ENCODE peak calls at places on chromosomes 13 and 19, in seven cellular contexts. V, Y, X, G, B, T and M are unnamed samples.

GRCh38 chr13:85812282-85812681 is 13.1 kb upstream of the SLITRK6 start:
- DNase-seq in V (no peak), Y (no peak), X (no peak), G (no peak), B (no peak), T (no peak), M (no peak)

GRCh38 chr13:112842343-112842856 is 126.6 kb upstream of the MCF2L start:
- DNase-seq in V (no peak), Y (peak; percentile 80), X (no peak), G (no peak), B (no peak), T (peak; percentile 29), M (no peak)

GRCh38 chr13:23007430-23007829 is 173.3 kb upstream of the SGCG start:
- DNase-seq in V (no peak), Y (no peak), X (no peak), G (no peak), B (no peak), T (no peak), M (no peak)

GRCh38 chr19:16200038-16200775 is 2.5 kb downstream of the AP1M1 start:
- DNase-seq in V (peak; percentile 72), Y (peak; percentile 74), X (no peak), G (no peak), B (peak; percentile 75), T (peak; percentile 56), M (no peak)

GRCh38 chr19:39448271-39448670 is 2.9 kb downstream of the SUPT5H start:
- DNase-seq in V (no peak), Y (no peak), X (no peak), G (no peak), B (no peak), T (peak; percentile 39), M (no peak)

GRCh38 chr19:38165335-38165734 is 58.7 kb downstream of the DPF1 start:
- DNase-seq in V (no peak), Y (no peak), X (no peak), G (no peak), B (no peak), T (no peak), M (no peak)

GRCh38 chr19:44570984-44571684 is 41.7 kb upstream of the CEACAM20 start:
- DNase-seq in V (peak; percentile 77), Y (no peak), X (peak; percentile 86), G (peak; percentile 86), B (no peak), T (peak; percentile 91), M (peak; percentile 90)

GRCh38 chr13:46605089-46605488 is 52.1 kb downstream of the LRCH1 start:
- DNase-seq in V (no peak), Y (no peak), X (no peak), G (no peak), B (no peak), T (no peak), M (no peak)

GRCh38 chr19:9936151-9937000 is at the start of gene OLFM2:
- DNase-seq in V (no peak), Y (no peak), X (no peak), G (no peak), B (no peak), T (no peak), M (no peak)

GRCh38 chr19:55600336-55601028 is 394 bp downstream of the ZNF524 start:
- DNase-seq in V (no peak), Y (peak; percentile 83), X (no peak), G (no peak), B (no peak), T (no peak), M (no peak)

GRCh38 chr13:89375839-89376238 is 1704.7 kb downstream of the SLITRK5 start:
- DNase-seq in V (no peak), Y (no peak), X (no peak), G (no peak), B (no peak), T (peak; percentile 78), M (no peak)

GRCh38 chr13:76737526-76737925 is 148.7 kb downstream of the KCTD12 start:
- DNase-seq in V (no peak), Y (no peak), X (no peak), G (no peak), B (no peak), T (no peak), M (no peak)

GRCh38 chr13:30776661-30777060 is 41.3 kb downstream of the ALOX5AP start:
- DNase-seq in V (no peak), Y (no peak), X (no peak), G (no peak), B (no peak), T (no peak), M (no peak)

GRCh38 chr13:57739089-57739488 is 107.5 kb downstream of the PCDH17 start:
- DNase-seq in V (no peak), Y (no peak), X (no peak), G (no peak), B (no peak), T (peak; percentile 5), M (no peak)

GRCh38 chr13:81480634-81481033 is 1139.7 kb upstream of the SPRY2 start:
- DNase-seq in V (no peak), Y (no peak), X (no peak), G (no peak), B (no peak), T (no peak), M (no peak)

GRCh38 chr19:8307400-8307964 is 676 bp downstream of the CD320 start:
- DNase-seq in V (peak; percentile 59), Y (peak; percentile 66), X (peak; percentile 45), G (no peak), B (no peak), T (no peak), M (peak; percentile 75)

GRCh38 chr19:8307965-8308866 is at the start of gene CD320:
- DNase-seq in V (peak; percentile 94), Y (peak; percentile 93), X (peak; percentile 93), G (peak; percentile 84), B (peak; percentile 95), T (peak; percentile 92), M (peak; percentile 96)

GRCh38 chr19:8306235-8307054 is 1.7 kb downstream of the CD320 start:
- DNase-seq in V (peak; percentile 60), Y (peak; percentile 64), X (peak; percentile 55), G (no peak), B (peak; percentile 61), T (no peak), M (peak; percentile 73)

GRCh38 chr19:8304841-8305621 is 3.1 kb downstream of the CD320 start:
- DNase-seq in V (peak; percentile 62), Y (peak; percentile 62), X (peak; percentile 25), G (no peak), B (peak; percentile 66), T (no peak), M (peak; percentile 84)

DNA sequence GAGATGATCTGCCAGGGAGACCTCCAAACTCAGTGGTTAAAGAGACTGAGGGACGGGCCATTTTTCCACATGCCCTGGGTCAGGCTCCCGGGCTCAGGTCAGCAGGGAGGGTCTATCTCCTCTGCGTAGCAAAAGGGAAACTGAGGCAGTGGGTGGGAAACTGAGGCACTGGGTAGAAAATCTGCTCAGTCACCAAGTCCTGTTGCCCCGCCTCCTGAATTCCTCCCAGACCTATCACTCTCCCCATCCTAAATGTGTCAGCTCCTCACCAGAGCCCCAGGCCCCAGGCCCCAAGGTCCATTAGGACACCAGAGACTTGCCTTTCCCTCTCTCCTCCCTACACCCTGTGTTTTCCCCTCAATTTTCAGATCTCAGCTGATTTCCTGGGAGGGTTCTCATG is 2.4 kb downstream of the CD320 start:
- DNase-seq in V (no peak), Y (peak; percentile 28), X (peak; percentile 17), G (no peak), B (peak; percentile 40), T (no peak), M (peak; percentile 68)
- TF ChIP-seq CTCF in V (no peak), Y (no peak), X (no peak), G (no peak), B (no peak), T (no peak), M (no peak)

GRCh38 chr19:49475995-49476880 is 2.2 kb downstream of the FLT3LG start:
- DNase-seq in V (no peak), Y (peak; percentile 63), X (peak; percentile 58), G (no peak), B (no peak), T (no peak), M (no peak)
- TF ChIP-seq CTCF in V (peak; percentile 36), Y (peak; percentile 32), X (peak; percentile 36), G (no peak), B (peak; percentile 23), T (peak; percentile 46), M (peak; percentile 64)

DNA sequence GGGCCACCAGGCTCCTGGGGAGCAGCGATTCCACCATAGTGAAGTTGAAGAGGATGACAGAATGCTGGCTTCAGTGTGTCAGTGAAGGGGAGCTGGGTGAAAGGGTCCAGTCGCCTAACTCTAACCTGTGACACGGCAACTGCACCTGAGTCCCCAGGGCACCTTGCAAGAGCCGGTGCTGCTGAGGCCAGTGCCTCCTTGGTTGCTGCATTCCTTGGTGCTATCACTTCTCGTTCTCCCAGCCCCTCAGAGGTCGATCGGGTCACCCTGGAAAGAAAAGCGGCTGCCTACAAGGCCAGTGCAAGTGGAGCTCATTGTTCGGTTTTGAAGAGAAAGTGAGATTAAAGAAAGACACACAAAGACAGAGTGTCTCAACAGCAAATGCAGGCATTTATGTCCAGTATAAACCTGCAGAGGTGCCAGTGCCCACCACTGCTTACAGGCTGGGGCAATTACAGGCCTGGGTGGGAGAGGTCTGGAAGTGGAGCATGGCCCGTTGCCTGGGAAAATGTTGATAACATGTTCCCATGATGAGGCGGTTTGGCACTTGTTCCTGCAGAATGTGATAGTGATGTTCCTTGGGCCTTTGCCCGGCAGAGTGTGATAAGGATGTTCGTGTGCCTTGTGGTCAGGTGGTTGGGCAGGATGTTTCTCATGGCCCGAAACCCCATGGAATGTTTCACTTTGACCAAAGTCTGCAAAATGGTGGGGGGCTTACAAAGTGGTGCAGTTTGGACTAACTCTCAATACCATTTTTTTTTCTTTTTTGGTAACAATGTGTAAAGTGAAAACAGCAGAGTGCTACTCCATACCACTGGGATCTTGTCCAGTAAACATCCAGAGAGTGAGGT is 5.3 kb downstream of the FPR3 start:
- DNase-seq in V (no peak), Y (peak; percentile 78), X (no peak), G (no peak), B (no peak), T (peak; percentile 75), M (no peak)
- TF ChIP-seq CTCF in V (no peak), Y (no peak), X (no peak), G (no peak), B (no peak), T (no peak), M (no peak)

GRCh38 chr19:5048091-5048726 is 79.3 kb downstream of the KDM4B start:
- DNase-seq in V (peak; percentile 89), Y (peak; percentile 90), X (peak; percentile 85), G (peak; percentile 83), B (peak; percentile 85), T (peak; percentile 74), M (peak; percentile 96)
- TF ChIP-seq CTCF in V (peak; percentile 99), Y (peak; percentile 100), X (peak; percentile 99), G (peak; percentile 89), B (peak; percentile 96), T (peak; percentile 99), M (peak; percentile 98)

DNA sequence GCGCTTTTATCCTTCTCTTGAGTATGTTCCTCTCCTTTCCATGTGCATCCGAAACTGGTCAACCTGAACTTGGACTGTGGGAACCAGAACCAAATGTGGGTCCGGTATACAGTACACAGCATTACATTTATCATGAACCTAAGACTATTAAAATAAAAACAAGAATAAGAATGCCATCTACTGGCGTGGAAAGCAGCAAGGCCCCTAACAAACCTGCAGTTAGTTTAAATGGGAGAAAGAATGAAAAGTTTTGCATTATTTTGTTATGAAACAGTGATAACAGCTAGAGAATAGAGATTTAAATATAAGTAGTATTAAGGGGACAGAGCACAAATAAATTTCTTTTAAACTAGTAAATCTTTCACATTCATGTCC is 159.5 kb downstream of the RBM26 start:
- DNase-seq in V (no peak), Y (no peak), X (no peak), G (no peak), B (no peak), T (no peak), M (no peak)
- TF ChIP-seq CTCF in V (no peak), Y (no peak), X (no peak), G (no peak), B (no peak), T (no peak), M (no peak)